ENCODE peak calls at places on chromosomes 4 and X, in seven cellular contexts. C, T, G, L, P, Q and N are unnamed samples.

GRCh38 chr4:114115526-114115925 is 136.1 kb upstream of the ARSJ start:
- DNase-seq in C (no peak), T (no peak), G (no peak), L (no peak), P (no peak), Q (no peak), N (no peak)

GRCh38 chr4:114911141-114911540 is 202.3 kb downstream of the NDST4 start:
- DNase-seq in C (no peak), T (no peak), G (no peak), L (peak; percentile 18), P (no peak), Q (no peak), N (no peak)

GRCh38 chr4:147587061-147587460 is 30.1 kb upstream of the TMEM184C start:
- DNase-seq in C (no peak), T (no peak), G (no peak), L (no peak), P (no peak), Q (no peak), N (no peak)

GRCh38 chr4:85780664-85781063 is 305.7 kb downstream of the ARHGAP24 start:
- DNase-seq in C (no peak), T (peak; percentile 37), G (no peak), L (peak; percentile 61), P (peak; percentile 80), Q (no peak), N (no peak)

GRCh38 chrX:35406386-35406785 is 391.8 kb upstream of the MAGEB16 start:
- DNase-seq in C (no peak), T (no peak), G (no peak), L (no peak), P (no peak), Q (peak; percentile 39), N (no peak)

GRCh38 chr4:153333874-153334273 is 10.6 kb upstream of the MND1 start:
- DNase-seq in C (no peak), T (no peak), G (no peak), L (no peak), P (no peak), Q (no peak), N (no peak)

GRCh38 chr4:126915999-126916625 is 716.6 kb upstream of the INTU start:
- DNase-seq in C (no peak), T (peak; percentile 54), G (no peak), L (no peak), P (peak; percentile 32), Q (no peak), N (no peak)

GRCh38 chr4:33780952-33781655 is 2463.2 kb downstream of the ARAP2 start:
- DNase-seq in C (no peak), T (peak; percentile 31), G (no peak), L (peak; percentile 62), P (peak; percentile 42), Q (peak; percentile 12), N (peak; percentile 32)

GRCh38 chr4:13599159-13599558 is 28.4 kb downstream of the BOD1L1 start:
- DNase-seq in C (no peak), T (no peak), G (no peak), L (no peak), P (no peak), Q (no peak), N (no peak)

GRCh38 chr4:17275836-17276235 is 236.1 kb downstream of the QDPR start:
- DNase-seq in C (no peak), T (no peak), G (no peak), L (peak; percentile 50), P (no peak), Q (no peak), N (no peak)

GRCh38 chrX:23803931-23804381 is 21.0 kb downstream of the SAT1 start:
- DNase-seq in C (no peak), T (peak; percentile 60), G (no peak), L (peak; percentile 73), P (peak; percentile 94), Q (peak; percentile 84), N (no peak)

GRCh38 chr4:102787096-102787867 is 26.5 kb upstream of the MANBA start:
- DNase-seq in C (no peak), T (peak; percentile 70), G (no peak), L (peak; percentile 58), P (peak; percentile 62), Q (peak; percentile 46), N (peak; percentile 43)

GRCh38 chrX:44569122-44569521 is 26.5 kb upstream of the FUNDC1 start:
- DNase-seq in C (no peak), T (peak; percentile 46), G (no peak), L (no peak), P (peak; percentile 0), Q (no peak), N (no peak)

GRCh38 chr4:55008166-55009056 is 117.0 kb downstream of the KDR start:
- DNase-seq in C (no peak), T (no peak), G (no peak), L (no peak), P (peak; percentile 43), Q (no peak), N (no peak)

GRCh38 chr4:112896326-112896892 is 153.0 kb upstream of the ANK2 start:
- DNase-seq in C (no peak), T (no peak), G (no peak), L (no peak), P (no peak), Q (no peak), N (no peak)

GRCh38 chr4:184815046-184815877 is 10.5 kb downstream of the ACSL1 start:
- DNase-seq in C (no peak), T (peak; percentile 59), G (no peak), L (peak; percentile 76), P (peak; percentile 80), Q (peak; percentile 96), N (no peak)

GRCh38 chrX:130524476-130525194 is 122.8 kb downstream of the RBMX2 start:
- DNase-seq in C (no peak), T (no peak), G (no peak), L (no peak), P (no peak), Q (no peak), N (no peak)
- H3K4me3 ChIP-seq in C (no peak overlapping the region), T (no peak overlapping the region), G (no peak overlapping the region), L (peak overlapping the region; percentile 42), P (no peak overlapping the region), Q (no peak overlapping the region), N (no peak overlapping the region)

GRCh38 chr4:610411-611261 is 14.7 kb upstream of the PDE6B start:
- DNase-seq in C (peak; percentile 0), T (peak; percentile 24), G (no peak), L (peak; percentile 33), P (peak; percentile 46), Q (peak; percentile 87), N (peak; percentile 10)
- TF ChIP-seq CTCF in C (no peak), T (no peak), G (no peak), L (no peak), P (no peak), Q (no peak), N (no peak)

GRCh38 chr4:101292901-101293300 is 54.4 kb downstream of the PPP3CA start:
- DNase-seq in C (peak; percentile 33), T (peak; percentile 66), G (no peak), L (peak; percentile 92), P (peak; percentile 35), Q (no peak), N (peak; percentile 10)
- H3K4me3 ChIP-seq in C (no peak overlapping the region), T (no peak overlapping the region), G (no peak overlapping the region), L (no peak overlapping the region), P (no peak overlapping the region), Q (no peak overlapping the region), N (no peak overlapping the region)

GRCh38 chrX:69618803-69619202 is 2.9 kb downstream of the EDA start:
- DNase-seq in C (no peak), T (peak; percentile 3), G (no peak), L (no peak), P (peak; percentile 47), Q (no peak), N (no peak)
- TF ChIP-seq CTCF in C (no peak), T (peak; percentile 36), G (no peak), L (peak; percentile 23), P (no peak), Q (peak; percentile 41), N (peak; percentile 46)

GRCh38 chrX:153988493-153988892 is 15.9 kb downstream of the TMEM187 start:
- DNase-seq in C (no peak), T (no peak), G (no peak), L (no peak), P (no peak), Q (no peak), N (no peak)

GRCh38 chrX:153983321-153983729 is 10.8 kb downstream of the TMEM187 start:
- DNase-seq in C (no peak), T (no peak), G (no peak), L (no peak), P (no peak), Q (no peak), N (no peak)

GRCh38 chrX:153981771-153982533 is 9.4 kb downstream of the TMEM187 start:
- DNase-seq in C (no peak), T (no peak), G (peak; percentile 77), L (no peak), P (no peak), Q (no peak), N (no peak)

GRCh38 chrX:153981231-153981630 is 8.7 kb downstream of the TMEM187 start:
- DNase-seq in C (no peak), T (no peak), G (no peak), L (no peak), P (no peak), Q (no peak), N (no peak)

DNA sequence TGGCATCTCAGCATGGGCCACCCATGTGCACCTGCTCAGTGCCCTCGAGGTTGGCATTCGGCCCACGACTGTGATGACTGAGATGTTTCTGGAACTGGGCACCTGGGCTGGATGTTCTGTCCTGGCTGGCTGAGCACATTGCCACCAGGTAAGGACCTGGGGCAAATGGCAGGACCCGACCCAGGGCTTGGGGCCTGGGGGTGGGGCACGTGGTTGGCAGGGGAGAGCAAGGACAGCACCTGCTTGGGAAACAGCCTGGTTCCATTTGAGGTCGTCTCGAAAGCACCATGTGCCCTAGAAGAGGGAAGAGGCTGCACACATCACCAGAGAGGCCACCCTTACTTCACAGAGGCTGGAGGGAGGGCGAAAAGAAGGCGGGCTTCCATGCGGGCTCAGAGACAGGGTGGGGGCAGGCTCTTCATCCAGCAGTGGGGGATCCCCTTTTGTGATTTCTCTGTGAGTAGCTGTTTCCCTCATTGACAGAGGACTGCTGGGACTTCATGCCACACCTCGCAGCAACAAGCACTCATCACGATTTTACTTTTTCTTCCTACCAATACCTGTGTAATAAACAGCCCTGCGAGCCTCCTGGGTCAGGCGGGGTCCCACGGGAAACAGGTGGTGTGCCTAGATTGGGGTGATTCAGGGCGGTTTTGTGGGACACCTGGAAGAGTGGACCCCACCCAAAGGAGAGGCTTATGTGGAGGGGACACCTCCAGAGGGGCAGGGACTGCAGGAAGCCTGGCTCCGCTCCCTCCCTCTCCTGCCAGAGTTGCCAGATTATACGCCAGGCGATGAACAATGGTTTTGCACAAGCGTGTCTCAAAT is 12.0 kb downstream of the TMEM187 start:
- DNase-seq in C (no peak), T (no peak), G (no peak), L (no peak), P (no peak), Q (no peak), N (no peak)
- H3K4me3 ChIP-seq in C (no peak overlapping the region), T (no peak overlapping the region), G (peak overlapping the region; percentile 46), L (no peak overlapping the region), P (no peak overlapping the region), Q (no peak overlapping the region), N (no peak overlapping the region)